ENCODE peak calls at places on chromosomes 16 and 17, in five cellular contexts. S is ovary, F is RWPE1, J is fibroblast of lung, C is NAMALWA. I is an unnamed sample.

GRCh38 chr16:84357191-84357651 is 11.1 kb upstream of the ATP2C2 start:
- DNase-seq in S (no peak), F (peak; percentile 76), J (peak; percentile 26), C (no peak), I (peak; percentile 31)

GRCh38 chr17:83204230-83204725 is 124.9 kb downstream of the METRNL start:
- DNase-seq in S (no peak), F (no peak), J (no peak), C (no peak), I (no peak)

GRCh38 chr16:2963611-2964415 is at the start of gene KREMEN2:
- DNase-seq in S (no peak), F (peak; percentile 91), J (no peak), C (peak; percentile 83), I (peak; percentile 61)

GRCh38 chr17:44062871-44063270 is 3.6 kb downstream of the LSM12 start:
- DNase-seq in S (no peak), F (no peak), J (no peak), C (no peak), I (no peak)

GRCh38 chr16:85170066-85171003 is 58.1 kb upstream of the CIBAR2 start:
- DNase-seq in S (no peak), F (no peak), J (peak; percentile 32), C (no peak), I (no peak)

GRCh38 chr16:4404967-4405696 is 11.3 kb downstream of the CORO7 start:
- DNase-seq in S (no peak), F (no peak), J (no peak), C (no peak), I (no peak)

GRCh38 chr16:50666658-50667496 is 14.2 kb downstream of the SNX20 start:
- DNase-seq in S (no peak), F (no peak), J (no peak), C (peak; percentile 27), I (peak; percentile 92)

GRCh38 chr16:47574091-47575054 is 113.2 kb downstream of the PHKB start:
- DNase-seq in S (no peak), F (peak; percentile 68), J (peak; percentile 56), C (peak; percentile 33), I (no peak)

GRCh38 chr16:82031116-82032084 is 3.7 kb upstream of the HSD17B2 start:
- DNase-seq in S (no peak), F (peak; percentile 63), J (peak; percentile 74), C (peak; percentile 20), I (peak; percentile 65)

GRCh38 chr16:73092236-73092781 is 44.4 kb upstream of the ZFHX3 start:
- DNase-seq in S (no peak), F (no peak), J (no peak), C (no peak), I (no peak)

GRCh38 chr16:25013751-25014499 is 1.2 kb downstream of the ARHGAP17 start:
- DNase-seq in S (no peak), F (no peak), J (no peak), C (peak; percentile 63), I (no peak)

GRCh38 chr17:47981462-47981861 is 10.5 kb downstream of the CDK5RAP3 start:
- DNase-seq in S (no peak), F (no peak), J (no peak), C (no peak), I (no peak)

GRCh38 chr17:7841622-7842379 is 7.8 kb downstream of the KDM6B start:
- DNase-seq in S (peak; percentile 96), F (peak; percentile 84), J (peak; percentile 91), C (peak; percentile 83), I (peak; percentile 96)

GRCh38 chr17:72438783-72439182 is 318.0 kb downstream of the SOX9 start:
- DNase-seq in S (no peak), F (no peak), J (no peak), C (no peak), I (no peak)

GRCh38 chr16:30615358-30616076 is 5.3 kb upstream of the ZNF689 start:
- DNase-seq in S (peak; percentile 42), F (no peak), J (peak; percentile 28), C (peak; percentile 72), I (peak; percentile 67)

GRCh38 chr16:22022151-22022550 is 14.2 kb downstream of the MOSMO start:
- DNase-seq in S (no peak), F (no peak), J (no peak), C (no peak), I (no peak)

GRCh38 chr17:8005951-8006730 is 3.7 kb downstream of the GUCY2D start:
- DNase-seq in S (no peak), F (no peak), J (no peak), C (peak; percentile 50), I (peak; percentile 26)

GRCh38 chr16:58426960-58427359 is 34.7 kb downstream of the GINS3 start:
- DNase-seq in S (no peak), F (no peak), J (no peak), C (no peak), I (no peak)

I was measured in OCI-M1.